ENCODE peak calls at places on chromosomes 13 and 19, in five cellular contexts. H is H1, G is hepatocyte, R is osteoblast, Y is IMR-90. F is an unnamed sample.

GRCh38 chr19:3458595-3459284 is 21.6 kb downstream of the SMIM24 start:
- DNase-seq in H (no peak), G (peak; percentile 79), R (peak; percentile 96), Y (peak; percentile 25), F (peak; percentile 48)

GRCh38 chr19:18596752-18597157 is 8.2 kb downstream of the REX1BD start:
- DNase-seq in H (no peak), G (peak; percentile 40), R (peak; percentile 92), Y (no peak), F (peak; percentile 32)

GRCh38 chr19:14473073-14473790 is 1.9 kb downstream of the PTGER1 start:
- DNase-seq in H (no peak), G (no peak), R (peak; percentile 75), Y (no peak), F (no peak)

GRCh38 chr19:45508931-45509691 is 1.8 kb downstream of the VASP start:
- DNase-seq in H (no peak), G (peak; percentile 69), R (peak; percentile 97), Y (peak; percentile 66), F (peak; percentile 79)

GRCh38 chr13:55410398-55411330 is 1730.1 kb upstream of the PRR20A start:
- DNase-seq in H (no peak), G (no peak), R (no peak), Y (no peak), F (no peak)

GRCh38 chr13:49527123-49527522 is 31.4 kb downstream of the PHF11 start:
- DNase-seq in H (no peak), G (no peak), R (no peak), Y (no peak), F (no peak)

GRCh38 chr19:36686365-36687213 is 823 bp upstream of the ZNF567 start:
- DNase-seq in H (no peak), G (peak; percentile 13), R (peak; percentile 79), Y (peak; percentile 5), F (peak; percentile 12)

GRCh38 chr13:93670858-93671257 is 444.3 kb downstream of the GPC6 start:
- DNase-seq in H (no peak), G (no peak), R (no peak), Y (no peak), F (no peak)

GRCh38 chr19:23790641-23791488 is 32.2 kb upstream of the ZNF681 start:
- DNase-seq in H (no peak), G (no peak), R (no peak), Y (no peak), F (no peak)

GRCh38 chr19:41222240-41222639 is 3.2 kb downstream of the AXL start:
- DNase-seq in H (no peak), G (no peak), R (no peak), Y (no peak), F (no peak)

GRCh38 chr19:41218249-41218614 is 791 bp upstream of the AXL start:
- DNase-seq in H (no peak), G (no peak), R (no peak), Y (no peak), F (no peak)

GRCh38 chr19:41218615-41219507 is at the start of gene AXL:
- DNase-seq in H (peak; percentile 78), G (peak; percentile 89), R (peak; percentile 94), Y (peak; percentile 86), F (peak; percentile 85)

GRCh38 chr19:41221514-41222205 is 2.6 kb downstream of the AXL start:
- DNase-seq in H (no peak), G (no peak), R (no peak), Y (no peak), F (no peak)

GRCh38 chr19:41219924-41220567 is 1.0 kb downstream of the AXL start:
- DNase-seq in H (no peak), G (peak; percentile 49), R (peak; percentile 95), Y (peak; percentile 67), F (peak; percentile 70)
- H3K4me2 ChIP-seq in H (peak overlapping the region; percentile 93), G (peak overlapping the region; percentile 92), R (peak overlapping the region; percentile 85), Y (peak overlapping the region; percentile 83), F (peak overlapping the region; percentile 93)

GRCh38 chr13:90943961-90944360 is 403.5 kb upstream of the MIR17HG start:
- DNase-seq in H (no peak), G (no peak), R (no peak), Y (no peak), F (no peak)
- H3K4me1 ChIP-seq in H (no peaks in the 10 kb centered on the region), G (no peaks in the 10 kb centered on the region), R (no peaks in the 10 kb centered on the region), Y (no peaks in the 10 kb centered on the region), F (no peaks in the 10 kb centered on the region)

DNA sequence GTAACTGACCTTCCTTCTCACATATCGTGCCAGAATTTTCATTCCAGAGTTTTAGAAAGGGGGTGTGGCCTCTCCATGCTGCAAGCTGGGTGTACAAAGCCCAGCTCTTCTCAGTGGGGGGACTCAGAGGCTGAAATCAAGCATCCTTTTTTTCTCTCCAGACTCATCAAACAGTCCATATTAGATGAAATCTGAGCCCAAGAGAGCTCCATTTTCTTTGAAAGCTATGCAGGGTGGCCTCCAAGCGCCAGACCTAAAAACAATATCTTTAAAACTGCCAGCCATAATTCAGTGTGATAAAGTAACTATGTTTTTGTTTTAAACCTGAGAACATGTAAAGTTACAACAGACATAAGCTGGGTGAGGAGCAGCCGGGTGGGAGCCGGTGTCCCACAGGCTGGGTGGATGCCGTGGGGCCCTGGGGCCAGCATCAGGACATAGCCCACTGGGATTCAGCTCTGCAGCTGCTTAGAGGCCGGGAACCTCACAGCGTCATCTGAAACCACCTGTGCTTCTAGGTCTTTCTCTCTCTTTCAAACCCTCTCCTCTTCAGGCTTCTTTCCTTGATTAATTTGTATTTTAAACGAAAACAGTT is 249.2 kb downstream of the ZNF536 start:
- DNase-seq in H (no peak), G (no peak), R (no peak), Y (no peak), F (no peak)
- H2AFZ ChIP-seq in H (no peak overlapping the region), G (no peak overlapping the region), R (no peak overlapping the region), Y (no peak overlapping the region), F (no peak overlapping the region)

DNA sequence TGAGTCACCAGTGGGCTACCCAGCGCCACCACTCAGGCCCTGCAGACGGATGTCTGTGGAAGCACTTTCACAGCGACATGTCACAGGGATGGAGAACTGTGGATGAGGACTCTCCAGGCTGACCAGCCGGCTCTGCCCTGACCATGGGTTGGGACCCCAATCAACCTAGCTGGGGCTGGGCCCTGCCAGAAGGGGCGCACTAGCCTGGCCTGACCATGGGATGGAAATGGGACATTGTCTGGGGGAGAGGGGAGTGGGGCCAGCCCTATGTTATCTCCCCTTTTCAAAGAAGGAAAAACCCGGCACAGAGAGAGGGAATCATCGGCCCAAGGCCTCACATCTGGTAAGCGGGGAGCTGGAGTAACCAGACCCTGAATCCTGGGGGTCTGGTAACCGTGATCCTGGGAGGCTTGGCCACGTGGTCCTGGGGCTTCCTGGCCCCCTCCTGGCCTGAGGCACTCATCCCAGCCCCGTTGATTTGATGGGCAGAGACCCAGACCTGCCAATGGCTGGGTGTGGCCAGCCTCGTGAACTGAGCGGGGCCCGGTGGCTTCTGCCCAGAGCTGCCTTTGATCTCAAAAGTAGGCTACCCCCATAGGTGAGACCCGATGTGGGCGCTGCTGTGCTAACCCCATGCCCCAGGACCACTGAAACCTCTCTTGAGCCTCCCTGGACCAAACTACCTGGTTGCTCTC is 11.2 kb upstream of the SLC7A10 start:
- DNase-seq in H (no peak), G (no peak), R (no peak), Y (no peak), F (no peak)
- H3K4me2 ChIP-seq in H (no peak overlapping the region), G (no peak overlapping the region), R (no peak overlapping the region), Y (no peak overlapping the region), F (no peak overlapping the region)

GRCh38 chr13:43574601-43575000 is 212.2 kb downstream of the ENOX1 start:
- DNase-seq in H (no peak), G (no peak), R (no peak), Y (no peak), F (peak; percentile 23)
- H3K4me1 ChIP-seq in H (no peaks in the 10 kb centered on the region), G (peaks cover 17% of the 10 kb centered on the region), R (peaks cover 14% of the 10 kb centered on the region), Y (peaks cover 7% of the 10 kb centered on the region), F (no peaks in the 10 kb centered on the region)

DNA sequence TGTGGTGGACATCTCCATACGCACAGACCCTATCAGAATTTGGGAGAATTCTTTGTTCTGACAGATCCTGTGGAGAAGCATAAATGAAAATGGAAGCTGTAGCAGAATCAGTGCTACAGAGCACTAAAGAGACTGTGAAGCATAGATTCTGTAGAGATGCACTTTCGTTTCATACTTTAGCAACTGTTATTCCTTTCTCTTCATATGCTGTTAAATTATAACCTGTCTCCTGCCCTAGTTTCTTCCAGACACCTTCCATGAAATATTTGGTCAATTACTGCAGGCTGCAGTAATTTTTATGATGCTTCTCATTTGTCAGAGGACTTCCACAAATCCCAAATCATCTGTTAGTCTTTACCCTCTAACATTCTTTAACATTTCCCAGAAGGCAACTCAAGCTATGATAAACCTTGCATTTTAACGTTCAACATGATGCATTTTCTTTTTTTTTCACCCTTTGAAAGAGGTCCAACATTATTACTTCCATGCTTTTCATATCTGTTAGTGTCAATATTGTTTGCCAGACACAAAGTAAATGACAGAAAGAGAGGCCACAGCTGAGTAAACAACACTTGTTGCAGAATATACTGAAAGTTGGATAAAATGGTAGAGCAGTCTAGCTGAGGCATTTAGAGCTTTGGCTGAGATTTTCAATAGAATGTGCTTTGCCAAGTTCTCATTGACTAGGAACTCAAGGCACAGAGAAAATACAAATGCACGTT is 412.7 kb downstream of the LMO7 start:
- DNase-seq in H (no peak), G (peak; percentile 7), R (no peak), Y (no peak), F (peak; percentile 13)
- H2AFZ ChIP-seq in H (no peak overlapping the region), G (no peak overlapping the region), R (no peak overlapping the region), Y (no peak overlapping the region), F (no peak overlapping the region)

DNA sequence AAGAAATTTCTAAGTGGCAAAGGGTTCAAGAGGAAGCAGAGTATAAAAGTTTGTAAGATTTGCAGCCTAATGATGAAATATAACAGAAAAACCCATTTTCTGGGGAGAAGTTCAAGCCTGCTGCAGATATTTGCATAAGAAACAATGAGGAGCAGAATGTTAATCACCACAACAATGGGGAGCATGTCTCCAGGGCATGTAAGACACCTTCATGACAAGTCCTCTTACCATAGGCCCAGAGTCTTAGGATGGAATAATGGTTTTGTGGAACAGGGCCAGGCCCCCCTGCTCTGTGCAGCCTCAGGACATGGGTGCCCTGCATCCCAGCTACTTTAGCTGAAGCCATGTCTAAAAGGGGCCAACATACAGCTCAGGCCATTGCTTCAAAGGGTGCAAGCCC is 809.0 kb upstream of the SLITRK5 start:
- DNase-seq in H (no peak), G (no peak), R (peak; percentile 19), Y (no peak), F (no peak)
- H3K4me2 ChIP-seq in H (no peak overlapping the region), G (no peak overlapping the region), R (no peak overlapping the region), Y (no peak overlapping the region), F (no peak overlapping the region)

GRCh38 chr19:4986056-4986455 is 17.1 kb downstream of the KDM4B start:
- DNase-seq in H (no peak), G (no peak), R (peak; percentile 65), Y (no peak), F (no peak)

GRCh38 chr19:4984448-4984990 is 15.6 kb downstream of the KDM4B start:
- DNase-seq in H (no peak), G (no peak), R (peak; percentile 55), Y (no peak), F (no peak)

GRCh38 chr19:4983346-4984105 is 14.6 kb downstream of the KDM4B start:
- DNase-seq in H (no peak), G (no peak), R (peak; percentile 77), Y (no peak), F (no peak)

GRCh38 chr19:4985551-4985991 is 16.7 kb downstream of the KDM4B start:
- DNase-seq in H (no peak), G (no peak), R (peak; percentile 85), Y (no peak), F (no peak)

GRCh38 chr19:4984106-4984380 is 15.1 kb downstream of the KDM4B start:
- DNase-seq in H (no peak), G (no peak), R (peak; percentile 68), Y (no peak), F (no peak)
- H3K4me1 ChIP-seq in H (no peaks in the 10 kb centered on the region), G (peaks cover 18% of the 10 kb centered on the region), R (peaks cover 22% of the 10 kb centered on the region), Y (peaks cover 28% of the 10 kb centered on the region), F (peaks cover 17% of the 10 kb centered on the region)

F was measured in fibroblast of lung.